ENCODE peak calls at places on chromosomes 12 and 14, in four cellular contexts. K is HepG2, Q is SK-N-SH, L is GM12891. H is an unnamed sample.
A peak's percentile ranks its signal among the peaks of the same experiment; 100 is the strongest.

GRCh38 chr12:89019439-89020120 is 332.7 kb downstream of the DUSP6 start:
- DNase-seq in K (peak; percentile 78), Q (peak; percentile 72), L (peak; percentile 24), H (no peak)

GRCh38 chr12:77788231-77789168 is 42.2 kb upstream of the NAV3 start:
- DNase-seq in K (no peak), Q (no peak), L (no peak), H (no peak)

GRCh38 chr12:13945641-13946040 is 35.8 kb downstream of the GRIN2B start:
- DNase-seq in K (no peak), Q (no peak), L (no peak), H (no peak)

GRCh38 chr12:13631873-13632272 is 349.5 kb downstream of the GRIN2B start:
- DNase-seq in K (no peak), Q (no peak), L (no peak), H (no peak)

GRCh38 chr12:124500232-124501079 is 67.0 kb downstream of the NCOR2 start:
- DNase-seq in K (peak; percentile 37), Q (no peak), L (no peak), H (no peak)

GRCh38 chr12:32462908-32463307 is 63.5 kb downstream of the FGD4 start:
- DNase-seq in K (no peak), Q (no peak), L (no peak), H (no peak)

GRCh38 chr14:47500369-47500768 is 175.0 kb downstream of the MDGA2 start:
- DNase-seq in K (no peak), Q (no peak), L (no peak), H (no peak)

GRCh38 chr14:75153295-75153694 is 23.1 kb downstream of the TMED10 start:
- DNase-seq in K (no peak), Q (no peak), L (no peak), H (no peak)

GRCh38 chr12:1284611-1285010 is 293.6 kb downstream of the ERC1 start:
- DNase-seq in K (no peak), Q (no peak), L (no peak), H (no peak)

GRCh38 chr12:94636462-94637085 is 13.8 kb downstream of the TMCC3 start:
- DNase-seq in K (no peak), Q (no peak), L (no peak), H (no peak)

GRCh38 chr12:132432721-132433577 is 57.0 kb upstream of the FBRSL1 start:
- DNase-seq in K (no peak), Q (no peak), L (no peak), H (no peak)

GRCh38 chr12:104218935-104219334 is 3.4 kb downstream of the TXNRD1 start:
- DNase-seq in K (no peak), Q (no peak), L (no peak), H (no peak)

GRCh38 chr12:122006186-122006926 is 15.3 kb upstream of the BCL7A start:
- DNase-seq in K (no peak), Q (no peak), L (no peak), H (no peak)

GRCh38 chr12:15322164-15323054 is at the start of gene PTPRO:
- DNase-seq in K (no peak), Q (peak; percentile 80), L (peak; percentile 6), H (no peak)

GRCh38 chr14:42571991-42572390 is 965.3 kb downstream of the LRFN5 start:
- DNase-seq in K (no peak), Q (no peak), L (no peak), H (no peak)

GRCh38 chr12:107749094-107749493 is 11.8 kb downstream of the PRDM4 start:
- DNase-seq in K (no peak), Q (no peak), L (no peak), H (no peak)

GRCh38 chr12:49232940-49233841 is 31.7 kb upstream of the TUBA1C start:
- DNase-seq in K (peak; percentile 30), Q (peak; percentile 64), L (no peak), H (no peak)

GRCh38 chr12:14958361-14959125 is 2.9 kb downstream of the ARHGDIB start:
- DNase-seq in K (no peak), Q (no peak), L (no peak), H (no peak)

GRCh38 chr12:131604146-131604844 is 106.6 kb upstream of the SFSWAP start:
- DNase-seq in K (no peak), Q (no peak), L (no peak), H (no peak)

DNA sequence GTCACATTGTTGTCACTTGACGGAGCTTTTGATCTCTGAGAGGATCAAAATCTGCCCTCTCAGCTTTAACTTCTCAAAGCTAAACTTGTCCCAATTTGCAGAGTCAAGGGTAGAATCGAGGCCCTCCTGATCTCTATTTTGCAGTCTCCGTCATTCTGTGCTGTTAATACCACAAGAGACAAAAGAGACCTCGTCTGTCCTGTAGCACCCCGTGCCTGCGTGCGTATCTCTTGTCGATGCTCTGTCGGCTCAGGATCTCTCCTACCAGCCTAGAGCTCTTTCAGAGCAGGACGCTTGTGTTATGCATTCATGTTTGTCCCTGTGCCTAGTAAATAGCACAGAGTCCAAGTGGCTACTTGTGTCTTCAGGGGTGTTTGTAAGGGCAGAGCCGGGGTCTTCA is 5.1 kb downstream of the EVL start:
- DNase-seq in K (no peak), Q (no peak), L (no peak), H (no peak)
- TF ChIP-seq TAF1 in K (no peak), Q (no peak), L (no peak), H (no peak)

DNA sequence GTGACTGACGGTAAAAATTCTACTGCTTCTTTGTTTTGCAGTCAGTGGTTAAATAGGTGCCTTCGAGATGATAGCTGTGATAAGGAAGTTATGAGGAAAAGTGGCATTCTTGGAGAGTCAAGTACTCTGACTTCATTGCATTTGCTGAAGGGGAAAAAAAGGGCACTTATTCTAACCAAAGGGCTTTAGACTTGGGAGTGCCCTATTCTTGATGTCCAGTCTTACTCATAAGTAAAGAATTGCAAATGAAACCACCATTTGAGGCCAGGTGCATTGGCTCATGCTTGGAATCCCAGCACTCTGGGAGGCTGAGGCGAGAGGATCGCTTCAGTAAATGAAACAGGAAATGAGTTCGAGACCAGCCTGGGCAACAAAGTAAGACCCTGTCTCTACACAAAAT is 40.3 kb downstream of the BRAP start:
- DNase-seq in K (no peak), Q (no peak), L (no peak), H (no peak)
- TF ChIP-seq TAF1 in K (no peak), Q (no peak), L (no peak), H (no peak)

GRCh38 chr12:93243382-93243688 is 134.4 kb upstream of the NUDT4 start:
- DNase-seq in K (no peak), Q (no peak), L (no peak), H (no peak)
- TF ChIP-seq TAF1 in K (no peak), Q (no peak), L (no peak), H (no peak)

GRCh38 chr14:94738786-94739185 is 31.1 kb downstream of the GSC start:
- DNase-seq in K (no peak), Q (no peak), L (no peak), H (no peak)
- TF ChIP-seq TAF1 in K (no peak), Q (no peak), L (no peak), H (no peak)

GRCh38 chr14:101130861-101131260 is 227.3 kb upstream of the RTL1 start:
- DNase-seq in K (no peak), Q (peak; percentile 22), L (no peak), H (no peak)
- TF ChIP-seq TAF1 in K (no peak), Q (no peak), L (no peak), H (no peak)

H was measured in GM12892.